ENCODE peak calls at places on chromosomes 1 and 21, in six cellular contexts. R, N, X, J, A and D are unnamed samples.

GRCh38 chr1:53112271-53112774 is 30.1 kb downstream of the SLC1A7 start:
- DNase-seq in X (no peak), N (no peak), A (no peak), J (peak; percentile 87), R (no peak), D (no peak)

GRCh38 chr1:167955915-167956314 is 19.0 kb upstream of the MPC2 start:
- DNase-seq in J (no peak), X (no peak), A (no peak), R (no peak), N (no peak), D (no peak)

GRCh38 chr1:74620242-74620641 is 53.4 kb downstream of the ERICH3 start:
- DNase-seq in J (no peak), N (no peak), X (no peak), R (no peak), A (no peak), D (no peak)

GRCh38 chr1:15472595-15472994 is 3.3 kb upstream of the CELA2B start:
- DNase-seq in A (no peak), J (no peak), X (no peak), R (no peak), N (no peak), D (peak; percentile 47)

GRCh38 chr21:45261093-45261492 is 26.6 kb downstream of the POFUT2 start:
- DNase-seq in R (peak; percentile 28), J (no peak), X (no peak), N (no peak), A (no peak), D (peak; percentile 28)

GRCh38 chr1:8571200-8571984 is 246.0 kb downstream of the RERE start:
- DNase-seq in R (no peak), A (no peak), N (peak; percentile 47), X (no peak), J (peak; percentile 50), D (peak; percentile 9)

GRCh38 chr1:2548068-2548589 is 8.0 kb upstream of the TNFRSF14 start:
- DNase-seq in R (peak; percentile 83), N (peak; percentile 87), A (peak; percentile 92), J (peak; percentile 68), X (no peak), D (peak; percentile 97)

GRCh38 chr1:94081566-94082344 is 39.2 kb downstream of the ABCA4 start:
- DNase-seq in A (no peak), N (no peak), R (no peak), J (peak; percentile 55), X (no peak), D (no peak)

GRCh38 chr1:148388260-148389026 is 94.7 kb downstream of the PPIAL4G start:
- DNase-seq in J (peak; percentile 93), N (peak; percentile 93), A (peak; percentile 89), R (peak; percentile 90), X (peak; percentile 77), D (peak; percentile 87)

GRCh38 chr1:221435510-221435909 is 306.4 kb downstream of the DUSP10 start:
- DNase-seq in R (no peak), A (no peak), J (peak; percentile 79), N (no peak), X (no peak), D (peak; percentile 49)

GRCh38 chr1:107493111-107493716 is 352.4 kb downstream of the NTNG1 start:
- DNase-seq in N (no peak), X (no peak), J (no peak), R (no peak), A (no peak), D (no peak)

GRCh38 chr1:46547481-46548383 is 3.7 kb downstream of the KNCN start:
- DNase-seq in R (no peak), J (peak; percentile 61), A (peak; percentile 43), X (no peak), N (no peak), D (peak; percentile 82)

GRCh38 chr1:53573931-53574330 is 114.7 kb downstream of the DMRTB1 start:
- DNase-seq in A (no peak), R (peak; percentile 14), N (no peak), X (no peak), J (no peak), D (no peak)

GRCh38 chr1:8003431-8004112 is 22.5 kb downstream of the ERRFI1 start:
- DNase-seq in N (no peak), J (peak; percentile 62), A (no peak), X (no peak), R (no peak), D (no peak)

GRCh38 chr1:53712276-53712675 is 26.7 kb downstream of the GLIS1 start:
- DNase-seq in N (no peak), X (no peak), A (no peak), R (no peak), J (no peak), D (no peak)

GRCh38 chr1:17167041-17167782 is 37.7 kb upstream of the PADI1 start:
- DNase-seq in X (no peak), A (no peak), J (peak; percentile 18), R (no peak), N (no peak), D (peak; percentile 63)

GRCh38 chr1:198918920-198919319 is 280.1 kb downstream of the PTPRC start:
- DNase-seq in R (no peak), A (no peak), J (peak; percentile 35), X (no peak), N (no peak), D (no peak)

GRCh38 chr1:147833231-147833840 is 69.3 kb upstream of the GJA8 start:
- DNase-seq in X (no peak), A (no peak), R (no peak), J (no peak), N (no peak), D (no peak)

GRCh38 chr21:45209685-45210284 is 77.9 kb downstream of the POFUT2 start:
- DNase-seq in R (no peak), N (no peak), A (no peak), J (no peak), X (no peak), D (no peak)

GRCh38 chr1:24108334-24109165 is 3.4 kb downstream of the MYOM3 start:
- DNase-seq in A (no peak), X (peak; percentile 31), R (no peak), J (peak; percentile 9), N (no peak), D (peak; percentile 61)

GRCh38 chr1:59455206-59455605 is 158.3 kb downstream of the FGGY start:
- DNase-seq in R (no peak), N (no peak), J (no peak), X (no peak), A (no peak), D (no peak)

GRCh38 chr1:118927421-118927820 is 60.7 kb downstream of the TBX15 start:
- DNase-seq in N (no peak), J (no peak), R (no peak), X (no peak), A (no peak), D (no peak)

GRCh38 chr1:150619576-150620509 is 9.6 kb downstream of the ENSA start:
- DNase-seq in J (peak; percentile 91), A (no peak), N (peak; percentile 46), R (no peak), X (peak; percentile 65), D (peak; percentile 36)

GRCh38 chr1:200323856-200324400 is 85.9 kb downstream of the ZNF281 start:
- DNase-seq in A (no peak), N (no peak), J (no peak), X (no peak), R (no peak), D (no peak)

GRCh38 chr1:58592521-58593134 is 15.6 kb upstream of the TACSTD2 start:
- DNase-seq in N (peak; percentile 89), A (peak; percentile 58), R (peak; percentile 66), J (peak; percentile 90), X (peak; percentile 65), D (no peak)

GRCh38 chr1:163201906-163202305 is 810 bp downstream of the RGS5 start:
- DNase-seq in X (no peak), J (no peak), A (no peak), N (no peak), R (no peak), D (no peak)

GRCh38 chr1:210516675-210517459 is 188.2 kb downstream of the HHAT start:
- DNase-seq in N (no peak), R (no peak), A (no peak), X (no peak), J (no peak), D (no peak)

GRCh38 chr1:217457016-217457415 is 173.9 kb downstream of the GPATCH2 start:
- DNase-seq in X (no peak), N (no peak), R (no peak), J (no peak), A (no peak), D (no peak)

GRCh38 chr1:248000169-248000568 is 13.3 kb upstream of the OR2L5 start:
- DNase-seq in J (no peak), A (no peak), N (no peak), R (no peak), X (no peak), D (no peak)

DNA sequence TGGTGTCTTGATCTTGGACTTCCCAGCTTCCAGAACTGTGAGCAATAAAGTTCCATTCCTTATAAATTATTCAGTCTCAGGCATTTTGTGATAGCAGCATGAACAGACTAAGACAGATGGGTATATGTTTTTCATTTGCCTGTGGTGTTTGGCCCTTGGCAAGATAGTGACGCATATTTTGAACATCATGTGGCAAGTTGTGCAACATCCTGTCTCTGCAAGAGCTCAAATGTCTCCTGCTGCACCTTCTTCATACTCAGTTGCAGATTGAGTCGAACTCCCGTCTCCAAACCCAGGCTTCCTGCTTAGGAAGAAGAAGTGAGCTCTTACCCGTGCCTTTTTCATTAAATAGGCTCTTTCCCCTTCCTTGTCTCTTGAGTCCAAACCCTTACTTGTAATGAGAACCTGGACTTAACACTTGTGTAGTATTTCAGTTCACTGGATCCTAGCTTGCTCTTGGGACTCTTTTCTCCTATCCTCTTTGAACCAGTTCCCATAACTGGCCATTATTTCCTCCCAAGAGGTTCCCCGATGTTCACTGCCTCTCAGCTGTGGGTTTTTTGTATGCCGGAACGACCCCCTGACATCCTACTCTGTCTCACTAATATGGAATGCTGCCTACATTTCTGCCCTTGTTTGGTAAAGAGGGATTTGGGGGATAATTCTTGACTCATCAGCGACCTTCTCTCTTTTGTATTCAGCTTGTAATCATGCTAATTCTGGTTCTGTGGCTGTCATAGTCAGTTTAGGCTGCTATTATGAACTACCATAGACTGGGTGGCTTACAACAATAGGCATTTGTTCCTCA is 125.0 kb upstream of the KCNK2 start:
- DNase-seq in A (no peak), N (no peak), R (no peak), X (peak; percentile 99), J (peak; percentile 98), D (no peak)
- H3K4me3 ChIP-seq in A (no peak overlapping the region), N (no peak overlapping the region), R (no peak overlapping the region), X (peak overlapping the region; percentile 12), J (no peak overlapping the region), D (no peak overlapping the region)

GRCh38 chr1:27774654-27775053 is 1.6 kb downstream of the STX12 start:
- DNase-seq in R (no peak), X (no peak), J (no peak), A (no peak), N (no peak), D (no peak)
- H3K4me3 ChIP-seq in R (no peak overlapping the region), X (peak overlapping the region; percentile 99), J (peak overlapping the region; percentile 97), A (no peak overlapping the region), N (no peak overlapping the region), D (no peak overlapping the region)

DNA sequence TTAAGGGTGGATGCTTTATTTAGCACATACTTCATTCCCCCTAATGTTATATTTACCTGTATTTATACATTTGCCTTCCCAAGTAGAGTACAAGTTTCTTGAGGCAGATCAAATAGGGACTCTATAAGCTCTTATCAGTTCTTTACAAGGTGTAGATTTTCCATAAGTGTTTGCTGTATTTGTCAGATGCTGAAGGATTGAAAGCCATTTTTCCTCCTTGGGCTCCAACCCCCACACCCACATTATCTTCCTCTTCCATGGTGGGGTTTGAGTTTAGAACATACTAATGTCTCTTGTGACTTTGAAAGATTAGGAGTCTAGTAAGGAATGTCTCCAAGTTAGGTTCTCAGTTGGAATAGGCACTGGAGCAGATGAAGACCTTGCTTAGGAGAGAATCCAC is 2.4 kb upstream of the CHI3L2 start:
- DNase-seq in J (no peak), X (no peak), N (no peak), A (no peak), R (no peak), D (no peak)
- H3K4me3 ChIP-seq in J (no peak overlapping the region), X (no peak overlapping the region), N (no peak overlapping the region), A (no peak overlapping the region), R (no peak overlapping the region), D (no peak overlapping the region)

GRCh38 chr1:192529811-192530210 is 45.8 kb upstream of the RGS1 start:
- DNase-seq in A (no peak), N (no peak), R (no peak), X (no peak), J (no peak), D (no peak)
- H3K4me3 ChIP-seq in A (no peak overlapping the region), N (no peak overlapping the region), R (no peak overlapping the region), X (no peak overlapping the region), J (no peak overlapping the region), D (no peak overlapping the region)